ENCODE peak calls at places on chromosomes 2 and 18, in eight cellular contexts. One of them, this sample, is unnamed.

GRCh38 chr2:196059491-196059960 is 9.1 kb downstream of the DNAH7 start:
- DNase-seq in effector memory CD8-positive, alpha-beta T cell: no peak
- DNase-seq in psoas muscle: no peak
- DNase-seq in HEK293T: no peak
- DNase-seq in skeletal muscle cell: no peak
- DNase-seq in M059J: peak
- DNase-seq in HS-5: no peak
- DNase-seq in EH: no peak
- DNase-seq in this sample: no peak

GRCh38 chr2:23469142-23469540 is 84.2 kb downstream of the KLHL29 start:
- DNase-seq in HS-5: no peak
- DNase-seq in skeletal muscle cell: no peak
- DNase-seq in M059J: no peak
- DNase-seq in psoas muscle: no peak
- DNase-seq in HEK293T: no peak
- DNase-seq in EH: no peak
- DNase-seq in effector memory CD8-positive, alpha-beta T cell: no peak
- DNase-seq in this sample: no peak

GRCh38 chr18:37844209-37844970 is 278.8 kb upstream of the CELF4 start:
- DNase-seq in effector memory CD8-positive, alpha-beta T cell: no peak
- DNase-seq in M059J: no peak
- DNase-seq in HS-5: no peak
- DNase-seq in skeletal muscle cell: no peak
- DNase-seq in psoas muscle: no peak
- DNase-seq in HEK293T: no peak
- DNase-seq in EH: no peak
- DNase-seq in this sample: no peak

GRCh38 chr2:181762000-181762399 is 81.7 kb upstream of the NEUROD1 start:
- DNase-seq in skeletal muscle cell: no peak
- DNase-seq in EH: no peak
- DNase-seq in effector memory CD8-positive, alpha-beta T cell: no peak
- DNase-seq in psoas muscle: no peak
- DNase-seq in M059J: no peak
- DNase-seq in HEK293T: no peak
- DNase-seq in HS-5: no peak
- DNase-seq in this sample: no peak

GRCh38 chr18:5542393-5543035 is 1.3 kb downstream of the EPB41L3 start:
- DNase-seq in HEK293T: peak
- DNase-seq in M059J: no peak
- DNase-seq in EH: peak
- DNase-seq in skeletal muscle cell: no peak
- DNase-seq in psoas muscle: peak
- DNase-seq in HS-5: no peak
- DNase-seq in effector memory CD8-positive, alpha-beta T cell: no peak
- DNase-seq in this sample: no peak

GRCh38 chr2:241519669-241520068 is 11.3 kb upstream of the STK25 start:
- DNase-seq in HS-5: no peak
- DNase-seq in skeletal muscle cell: no peak
- DNase-seq in EH: no peak
- DNase-seq in psoas muscle: no peak
- DNase-seq in M059J: no peak
- DNase-seq in effector memory CD8-positive, alpha-beta T cell: no peak
- DNase-seq in HEK293T: no peak
- DNase-seq in this sample: no peak

GRCh38 chr18:7737483-7737882 is 170.4 kb downstream of the PTPRM start:
- DNase-seq in psoas muscle: no peak
- DNase-seq in M059J: peak
- DNase-seq in effector memory CD8-positive, alpha-beta T cell: no peak
- DNase-seq in EH: no peak
- DNase-seq in HS-5: no peak
- DNase-seq in HEK293T: no peak
- DNase-seq in skeletal muscle cell: no peak
- DNase-seq in this sample: no peak

GRCh38 chr18:3458952-3459853 is 9.2 kb downstream of the TGIF1 start:
- DNase-seq in HS-5: no peak
- DNase-seq in psoas muscle: no peak
- DNase-seq in HEK293T: no peak
- DNase-seq in EH: peak
- DNase-seq in skeletal muscle cell: no peak
- DNase-seq in M059J: peak
- DNase-seq in effector memory CD8-positive, alpha-beta T cell: no peak
- DNase-seq in this sample: no peak

GRCh38 chr2:129762386-129763189 is 216.9 kb upstream of the RAB6C start:
- DNase-seq in HEK293T: no peak
- DNase-seq in EH: no peak
- DNase-seq in HS-5: no peak
- DNase-seq in effector memory CD8-positive, alpha-beta T cell: no peak
- DNase-seq in M059J: no peak
- DNase-seq in skeletal muscle cell: no peak
- DNase-seq in psoas muscle: no peak
- DNase-seq in this sample: no peak

GRCh38 chr2:64542071-64543005 is 18.2 kb downstream of the AFTPH start:
- DNase-seq in HS-5: no peak
- DNase-seq in psoas muscle: no peak
- DNase-seq in HEK293T: no peak
- DNase-seq in skeletal muscle cell: no peak
- DNase-seq in effector memory CD8-positive, alpha-beta T cell: no peak
- DNase-seq in M059J: no peak
- DNase-seq in EH: peak
- DNase-seq in this sample: no peak

GRCh38 chr2:223467194-223467593 is 135.0 kb downstream of the SCG2 start:
- DNase-seq in skeletal muscle cell: no peak
- DNase-seq in HEK293T: no peak
- DNase-seq in effector memory CD8-positive, alpha-beta T cell: no peak
- DNase-seq in HS-5: no peak
- DNase-seq in EH: no peak
- DNase-seq in M059J: no peak
- DNase-seq in psoas muscle: no peak
- DNase-seq in this sample: no peak

GRCh38 chr2:15355386-15355785 is 205.7 kb downstream of the NBAS start:
- DNase-seq in HEK293T: no peak
- DNase-seq in HS-5: no peak
- DNase-seq in EH: no peak
- DNase-seq in M059J: no peak
- DNase-seq in effector memory CD8-positive, alpha-beta T cell: no peak
- DNase-seq in psoas muscle: no peak
- DNase-seq in skeletal muscle cell: no peak
- DNase-seq in this sample: no peak

GRCh38 chr2:162343824-162344616 is at the start of gene GCA:
- DNase-seq in skeletal muscle cell: peak
- DNase-seq in effector memory CD8-positive, alpha-beta T cell: peak
- DNase-seq in HS-5: peak
- DNase-seq in psoas muscle: peak
- DNase-seq in EH: peak
- DNase-seq in M059J: peak
- DNase-seq in HEK293T: peak
- DNase-seq in this sample: peak

GRCh38 chr2:7071916-7072556 is 154.8 kb downstream of the RNF144A start:
- DNase-seq in HS-5: no peak
- DNase-seq in skeletal muscle cell: no peak
- DNase-seq in effector memory CD8-positive, alpha-beta T cell: no peak
- DNase-seq in HEK293T: no peak
- DNase-seq in psoas muscle: no peak
- DNase-seq in M059J: no peak
- DNase-seq in EH: no peak
- DNase-seq in this sample: no peak

GRCh38 chr18:57141208-57142129 is 5.4 kb upstream of the BOD1L2 start:
- DNase-seq in effector memory CD8-positive, alpha-beta T cell: no peak
- DNase-seq in psoas muscle: no peak
- DNase-seq in M059J: no peak
- DNase-seq in skeletal muscle cell: no peak
- DNase-seq in HEK293T: no peak
- DNase-seq in HS-5: no peak
- DNase-seq in EH: no peak
- DNase-seq in this sample: no peak

GRCh38 chr2:26174691-26175181 is 1.8 kb downstream of the GAREM2 start:
- DNase-seq in M059J: no peak
- DNase-seq in HEK293T: no peak
- DNase-seq in skeletal muscle cell: no peak
- DNase-seq in EH: no peak
- DNase-seq in psoas muscle: no peak
- DNase-seq in HS-5: no peak
- DNase-seq in effector memory CD8-positive, alpha-beta T cell: no peak
- DNase-seq in this sample: no peak

GRCh38 chr2:233919938-233920337 is 2.8 kb downstream of the TRPM8 start:
- DNase-seq in HS-5: no peak
- DNase-seq in skeletal muscle cell: no peak
- DNase-seq in HEK293T: no peak
- DNase-seq in psoas muscle: no peak
- DNase-seq in EH: peak
- DNase-seq in M059J: peak
- DNase-seq in effector memory CD8-positive, alpha-beta T cell: no peak
- DNase-seq in this sample: no peak

GRCh38 chr2:190916829-190917228 is 36.2 kb downstream of the GLS start:
- DNase-seq in EH: no peak
- DNase-seq in psoas muscle: no peak
- DNase-seq in HEK293T: no peak
- DNase-seq in skeletal muscle cell: no peak
- DNase-seq in M059J: no peak
- DNase-seq in HS-5: no peak
- DNase-seq in effector memory CD8-positive, alpha-beta T cell: no peak
- DNase-seq in this sample: no peak

GRCh38 chr18:27674411-27674810 is 489.3 kb upstream of the CHST9 start:
- DNase-seq in HS-5: no peak
- DNase-seq in skeletal muscle cell: no peak
- DNase-seq in HEK293T: no peak
- DNase-seq in EH: peak
- DNase-seq in effector memory CD8-positive, alpha-beta T cell: no peak
- DNase-seq in M059J: peak
- DNase-seq in psoas muscle: no peak
- DNase-seq in this sample: no peak

GRCh38 chr2:64888591-64889309 is 100.4 kb upstream of the SLC1A4 start:
- DNase-seq in M059J: peak
- DNase-seq in psoas muscle: no peak
- DNase-seq in effector memory CD8-positive, alpha-beta T cell: no peak
- DNase-seq in skeletal muscle cell: peak
- DNase-seq in HEK293T: no peak
- DNase-seq in HS-5: peak
- DNase-seq in EH: peak
- DNase-seq in this sample: no peak

GRCh38 chr2:119426801-119427395 is 4.8 kb upstream of the TMEM37 start:
- DNase-seq in M059J: no peak
- DNase-seq in HS-5: no peak
- DNase-seq in EH: no peak
- DNase-seq in effector memory CD8-positive, alpha-beta T cell: no peak
- DNase-seq in psoas muscle: peak
- DNase-seq in HEK293T: no peak
- DNase-seq in skeletal muscle cell: no peak
- DNase-seq in this sample: no peak

GRCh38 chr2:126889071-126889470 is 9.6 kb upstream of the TEX51 start:
- DNase-seq in M059J: no peak
- DNase-seq in EH: no peak
- DNase-seq in skeletal muscle cell: no peak
- DNase-seq in psoas muscle: no peak
- DNase-seq in HS-5: no peak
- DNase-seq in HEK293T: no peak
- DNase-seq in effector memory CD8-positive, alpha-beta T cell: no peak
- DNase-seq in this sample: no peak

GRCh38 chr2:106885981-106886915 is at the start of gene ST6GAL2:
- DNase-seq in skeletal muscle cell: no peak
- DNase-seq in HS-5: no peak
- DNase-seq in M059J: no peak
- DNase-seq in effector memory CD8-positive, alpha-beta T cell: no peak
- DNase-seq in HEK293T: peak
- DNase-seq in psoas muscle: no peak
- DNase-seq in EH: peak
- DNase-seq in this sample: no peak

GRCh38 chr2:28956890-28957289 is 24.2 kb upstream of the TOGARAM2 start:
- DNase-seq in HS-5: no peak
- DNase-seq in EH: peak
- DNase-seq in HEK293T: no peak
- DNase-seq in psoas muscle: no peak
- DNase-seq in effector memory CD8-positive, alpha-beta T cell: no peak
- DNase-seq in skeletal muscle cell: no peak
- DNase-seq in M059J: no peak
- DNase-seq in this sample: no peak

GRCh38 chr18:58721586-58722160 is 50.4 kb downstream of the MALT1 start:
- DNase-seq in effector memory CD8-positive, alpha-beta T cell: no peak
- DNase-seq in skeletal muscle cell: no peak
- DNase-seq in EH: peak
- DNase-seq in HEK293T: no peak
- DNase-seq in M059J: no peak
- DNase-seq in psoas muscle: peak
- DNase-seq in HS-5: no peak
- DNase-seq in this sample: no peak

GRCh38 chr2:25362564-25363145 is 20.9 kb upstream of the DNMT3A start:
- DNase-seq in HEK293T: no peak
- DNase-seq in skeletal muscle cell: no peak
- DNase-seq in M059J: no peak
- DNase-seq in psoas muscle: peak
- DNase-seq in effector memory CD8-positive, alpha-beta T cell: peak
- DNase-seq in EH: no peak
- DNase-seq in HS-5: no peak
- DNase-seq in this sample: no peak

This sample was measured in GOT3.